ENCODE peak calls at places on chromosomes 1 and 21, in four cellular contexts. A, I, C and B are unnamed samples. For H3K9me3 and H3K27me3, the result is how much of the 10 kb centered on the place peaks cover.

GRCh38 chr1:225461533-225462428 is 33.9 kb upstream of the LBR start:
- DNase-seq in A (peak), I (no peak), C (no peak), B (no peak)

GRCh38 chr1:112882271-112882744 is 73.7 kb downstream of the SLC16A1 start:
- DNase-seq in A (peak), I (no peak), C (no peak), B (no peak)

GRCh38 chr1:30872033-30872947 is 36.3 kb downstream of the SDC3 start:
- DNase-seq in A (no peak), I (no peak), C (no peak), B (no peak)

GRCh38 chr1:11364170-11364569 is 91.2 kb downstream of the UBIAD1 start:
- DNase-seq in A (peak), I (peak), C (no peak), B (no peak)

GRCh38 chr1:54336121-54336520 is 70.1 kb downstream of the SSBP3 start:
- DNase-seq in A (no peak), I (no peak), C (no peak), B (no peak)

GRCh38 chr1:246492611-246493245 is 14.4 kb downstream of the SMYD3 start:
- DNase-seq in A (peak), I (peak), C (peak), B (no peak)

GRCh38 chr1:44532567-44532944 is 127.5 kb downstream of the RNF220 start:
- DNase-seq in A (no peak), I (no peak), C (no peak), B (no peak)

GRCh38 chr1:46184920-46185658 is 8.8 kb upstream of the P3R3URF start:
- DNase-seq in A (no peak), I (no peak), C (no peak), B (no peak)

GRCh38 chr1:210257698-210258395 is 25.3 kb downstream of the SERTAD4 start:
- DNase-seq in A (no peak), I (no peak), C (no peak), B (no peak)

GRCh38 chr21:33401617-33401967 is 1.6 kb upstream of the IFNGR2 start:
- DNase-seq in A (no peak), I (no peak), C (no peak), B (no peak)

GRCh38 chr1:115670476-115671175 is 28.9 kb downstream of the VANGL1 start:
- DNase-seq in A (no peak), I (no peak), C (peak), B (no peak)

DNA sequence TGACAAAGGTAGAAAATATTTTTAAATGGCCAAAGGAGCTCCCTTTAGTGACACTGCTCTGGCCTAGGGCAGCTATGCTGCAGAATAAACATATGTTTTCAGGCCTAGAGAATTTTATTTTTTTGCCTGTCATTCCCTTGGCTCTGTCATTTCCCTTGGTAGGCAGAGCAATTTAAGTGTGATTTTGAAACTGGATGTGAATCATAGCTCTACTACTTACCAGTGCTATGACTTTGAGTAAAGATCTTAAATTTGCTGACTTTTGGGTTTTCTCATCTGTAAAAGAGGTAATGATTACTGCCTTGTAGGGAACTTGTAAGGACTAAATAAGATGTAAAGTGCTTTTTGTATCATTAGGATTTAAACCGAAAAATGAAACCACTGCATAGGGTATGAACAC is 189.0 kb upstream of the ZRANB2 start:
- DNase-seq in A (no peak), I (no peak), C (no peak), B (no peak)
- H3K9me3 ChIP-seq in A (under half), I (under half), C (under half), B (under half)

DNA sequence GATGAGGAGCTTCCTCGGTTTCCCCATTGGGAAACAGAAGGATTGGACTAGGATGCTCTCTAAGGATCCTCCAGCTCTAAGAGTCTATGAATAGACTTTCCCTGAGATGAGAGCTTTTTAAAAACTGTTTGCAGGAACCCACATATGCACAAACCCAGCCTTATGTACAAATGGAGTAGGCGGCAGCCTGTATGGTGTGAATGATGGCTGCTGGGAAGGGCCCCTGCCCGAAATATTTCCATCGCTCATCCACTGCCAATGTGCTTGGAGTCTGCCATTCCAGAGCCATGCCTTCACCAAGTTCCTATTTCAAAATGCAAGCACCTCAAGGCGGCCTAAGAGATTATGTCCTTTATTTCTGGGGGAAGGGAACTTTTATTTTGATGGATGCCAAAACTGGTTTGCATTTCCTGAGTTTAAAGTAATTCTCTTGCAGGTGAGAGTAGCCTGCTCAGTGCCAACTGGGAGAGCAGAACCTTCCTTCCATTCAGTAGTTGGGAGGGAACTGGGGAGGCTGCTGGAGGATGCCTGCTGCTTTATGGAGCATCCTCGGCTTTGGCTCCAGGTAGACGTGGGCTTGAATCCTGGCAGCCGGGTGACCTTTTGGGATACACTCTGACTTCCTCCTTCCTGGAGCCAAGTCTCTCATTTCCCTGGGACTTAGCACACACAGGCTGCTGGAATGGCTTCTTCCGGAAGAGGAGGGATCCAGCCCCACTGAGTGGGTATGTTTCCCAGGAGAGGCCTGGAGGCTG is 165.9 kb downstream of the ACTL8 start:
- DNase-seq in A (no peak), I (no peak), C (no peak), B (no peak)
- H3K27me3 ChIP-seq in A (under half), I (under half), C (under half), B (under half)

DNA sequence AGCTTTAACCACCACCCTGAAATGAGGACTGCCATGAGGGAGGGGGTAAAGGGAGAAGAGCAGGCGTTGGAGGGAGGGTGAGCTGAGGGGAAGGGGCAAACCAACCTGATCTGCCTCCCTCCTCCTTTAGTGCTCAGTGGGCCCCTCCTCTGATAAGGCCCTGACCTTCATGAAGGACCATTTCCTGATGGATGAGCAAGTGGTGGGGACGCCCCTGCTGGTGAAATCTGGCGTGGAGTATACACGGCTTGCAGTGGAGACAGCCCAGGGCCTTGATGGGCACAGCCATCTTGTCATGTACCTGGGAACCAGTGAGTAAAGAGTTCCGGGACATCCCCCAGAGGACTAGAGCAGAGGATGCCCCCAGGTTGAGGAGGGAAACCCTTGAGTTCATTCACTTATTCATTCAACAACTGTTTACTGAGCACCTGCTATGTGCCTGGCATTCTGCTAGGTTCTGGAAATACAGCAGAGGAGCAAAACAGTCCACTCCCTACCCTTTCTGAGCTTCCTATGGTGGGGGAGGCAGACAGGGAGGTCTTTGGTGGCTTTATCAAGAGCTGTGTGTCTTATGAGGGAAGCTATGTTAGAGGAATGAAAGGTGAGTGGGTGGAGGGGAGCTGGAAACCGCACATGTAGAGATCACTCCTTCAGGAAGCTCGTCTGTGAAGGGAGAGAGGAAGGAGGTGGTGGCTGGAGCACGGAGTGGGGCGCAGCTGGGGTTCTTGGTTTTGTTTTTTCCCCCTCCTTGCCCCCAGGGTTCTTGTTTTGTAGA is 19.5 kb downstream of the SEMA4A start:
- DNase-seq in A (no peak), I (no peak), C (no peak), B (no peak)
- TF ChIP-seq CTCF in A (no peak), I (peak), C (no peak), B (no peak)

GRCh38 chr1:125080077-125080476 is 3895.3 kb downstream of the SRGAP2C start:
- DNase-seq in A (no peak), I (no peak), C (no peak), B (no peak)
- H3K9me3 ChIP-seq in A (under half), I (under half), C (under half), B (under half)

DNA sequence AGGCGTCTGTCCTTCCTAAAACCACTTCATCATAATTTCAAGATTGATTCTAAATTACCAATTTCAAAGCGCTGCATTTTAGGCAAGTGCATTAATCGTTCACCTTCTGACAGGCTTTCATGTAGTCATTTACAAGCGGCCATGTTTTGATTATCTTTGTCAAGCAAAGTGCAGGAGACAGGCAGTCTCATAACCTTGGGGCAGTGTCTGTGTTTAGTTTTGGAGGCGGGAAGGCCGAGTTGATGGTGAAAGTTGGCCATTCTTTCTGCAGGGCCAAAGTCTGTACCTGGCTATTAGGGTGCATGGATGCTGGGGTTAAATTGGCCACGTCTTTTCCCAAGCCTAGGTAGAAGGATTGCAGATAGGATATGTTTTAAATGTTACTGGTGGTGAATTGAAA is 2.9 kb downstream of the AGPAT3 start:
- DNase-seq in A (no peak), I (no peak), C (no peak), B (no peak)
- H3K27me3 ChIP-seq in A (under half), I (under half), C (under half), B (under half)